ENCODE peak calls at places on chromosomes 5 and 9, in eight cellular contexts. B is SK-N-SH, W is left lung, Y is tibial nerve, O is tibial artery, T is colonic mucosa, G is ovary, V is OCI-LY7. R is an unnamed sample.

GRCh38 chr9:129907196-129907595 is 71.9 kb downstream of the USP20 start:
- DNase-seq in W (no peak), O (no peak), B (no peak), Y (no peak), V (no peak), T (no peak), G (no peak), R (no peak)

GRCh38 chr9:129434187-129434586 is 186.7 kb downstream of the C9orf50 start:
- DNase-seq in B (no peak), Y (no peak), T (no peak), W (no peak), V (no peak), G (no peak), O (no peak), R (no peak)

GRCh38 chr9:137728444-137729311 is 109.9 kb downstream of the EHMT1 start:
- DNase-seq in G (no peak), T (no peak), O (no peak), V (no peak), Y (no peak), B (no peak), W (no peak), R (no peak)

GRCh38 chr9:96453625-96454024 is 3.7 kb downstream of the HABP4 start:
- DNase-seq in O (no peak), T (no peak), V (peak; percentile 17), B (peak; percentile 57), W (no peak), G (no peak), Y (no peak), R (no peak)

GRCh38 chr5:17912794-17913193 is 278.5 kb downstream of the TAF11L14 start:
- DNase-seq in G (no peak), B (no peak), V (no peak), T (no peak), W (no peak), O (no peak), Y (no peak), R (no peak)

GRCh38 chr9:95516736-95517558 is at the start of gene PTCH1:
- DNase-seq in V (no peak), W (no peak), B (peak; percentile 83), T (peak; percentile 81), G (peak; percentile 61), O (no peak), Y (peak; percentile 51), R (peak; percentile 72)

GRCh38 chr5:74639538-74640449 is 734 bp downstream of the ENC1 start:
- DNase-seq in Y (no peak), B (peak; percentile 76), V (peak; percentile 67), O (peak; percentile 31), T (peak; percentile 46), W (no peak), G (peak; percentile 58), R (peak; percentile 81)

GRCh38 chr9:14238518-14238917 is 75.4 kb downstream of the NFIB start:
- DNase-seq in O (no peak), V (no peak), Y (no peak), B (no peak), W (no peak), G (no peak), T (no peak), R (no peak)

GRCh38 chr9:129568560-129569505 is 52.1 kb downstream of the C9orf50 start:
- DNase-seq in V (no peak), Y (no peak), B (peak; percentile 90), G (peak; percentile 83), W (peak; percentile 66), O (peak; percentile 35), T (peak; percentile 54), R (peak; percentile 72)

GRCh38 chr9:138117836-138118235 is 240.3 kb downstream of the CACNA1B start:
- DNase-seq in V (no peak), T (no peak), W (peak; percentile 11), O (no peak), B (no peak), G (no peak), Y (no peak), R (peak; percentile 17)

GRCh38 chr9:36748322-36748899 is 175.7 kb downstream of the MELK start:
- DNase-seq in W (peak; percentile 38), G (peak; percentile 39), B (no peak), V (peak; percentile 47), Y (no peak), T (no peak), O (no peak), R (no peak)

GRCh38 chr5:10133830-10134229 is 115.9 kb downstream of the ATPSCKMT start:
- DNase-seq in T (no peak), Y (no peak), B (no peak), O (no peak), W (no peak), G (no peak), V (no peak), R (no peak)

GRCh38 chr5:143957455-143957854 is 145.5 kb downstream of the HMHB1 start:
- DNase-seq in T (no peak), V (no peak), Y (no peak), W (no peak), G (no peak), O (no peak), B (peak; percentile 9), R (no peak)

GRCh38 chr9:129445794-129446306 is 175.1 kb downstream of the C9orf50 start:
- DNase-seq in Y (no peak), W (no peak), B (no peak), G (no peak), T (no peak), O (no peak), V (no peak), R (no peak)

GRCh38 chr5:179986328-179986727 is 78.6 kb upstream of the TBC1D9B start:
- DNase-seq in T (no peak), O (no peak), W (no peak), Y (no peak), V (no peak), G (no peak), B (no peak), R (no peak)
- TF ChIP-seq CTCF in T (no peak), O (no peak), W (no peak), Y (no peak), V (no peak), G (no peak), B (no peak), R (peak; percentile 20)

GRCh38 chr9:38008168-38009034 is 60.6 kb downstream of the SHB start:
- DNase-seq in W (peak; percentile 87), T (no peak), B (no peak), O (no peak), V (peak; percentile 7), G (no peak), Y (no peak), R (peak; percentile 94)
- H3K4me1 ChIP-seq in W (peaks cover 54% of the 10 kb centered on the region), T (no peaks in the 10 kb centered on the region), B (peaks cover 27% of the 10 kb centered on the region), O (no peaks in the 10 kb centered on the region), V (no peaks in the 10 kb centered on the region), G (no peaks in the 10 kb centered on the region), Y (peaks cover 37% of the 10 kb centered on the region), R (peaks cover 52% of the 10 kb centered on the region)

GRCh38 chr5:61416010-61416409 is 84.0 kb downstream of the ZSWIM6 start:
- DNase-seq in B (no peak), T (no peak), Y (no peak), W (no peak), O (no peak), V (no peak), G (no peak), R (no peak)
- H3K27ac ChIP-seq in B (no peak overlapping the region), T (no peak overlapping the region), Y (no peak overlapping the region), W (no peak overlapping the region), O (no peak overlapping the region), V (no peak overlapping the region), G (no peak overlapping the region), R (no peak overlapping the region)

DNA sequence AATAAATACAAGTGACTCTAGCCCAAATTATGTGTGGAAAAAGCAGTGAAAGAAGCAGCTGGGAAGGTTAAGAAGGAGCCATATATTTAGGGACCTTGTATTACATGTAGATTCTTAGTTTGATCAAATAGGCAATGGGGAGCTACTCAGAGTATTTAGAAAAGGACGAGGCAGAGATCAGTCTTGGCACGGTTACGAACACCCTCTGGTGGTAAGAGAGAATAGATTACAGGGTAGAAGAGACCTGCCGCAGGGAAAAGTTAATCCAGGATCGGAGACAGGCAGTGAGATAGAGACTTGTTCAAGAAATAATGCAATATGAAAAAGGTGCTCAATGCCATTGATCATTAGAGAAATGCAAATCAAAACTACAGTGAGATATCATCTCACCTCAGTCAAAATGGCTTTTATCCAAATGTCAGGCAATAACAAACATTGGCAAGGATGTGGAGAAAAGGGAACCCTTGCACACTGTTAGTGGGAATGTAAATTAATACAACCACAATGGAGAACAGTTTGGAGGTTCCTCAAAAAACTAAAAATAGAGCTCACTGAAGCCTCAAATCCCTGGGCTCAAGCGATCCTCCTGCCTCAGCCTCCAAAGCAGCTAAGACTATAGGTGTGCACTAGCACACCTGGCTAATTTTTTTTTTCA is 12.0 kb downstream of the INIP start:
- DNase-seq in O (no peak), G (peak; percentile 65), T (no peak), B (peak; percentile 14), W (no peak), Y (no peak), V (no peak), R (no peak)
- TF ChIP-seq CTCF in O (peak; percentile 19), G (peak; percentile 56), T (peak; percentile 24), B (peak; percentile 36), W (no peak), Y (peak; percentile 6), V (peak; percentile 22), R (peak; percentile 42)

R was measured in upper lobe of right lung.